ENCODE peak calls at places on chromosomes 12 and 14, in five cellular contexts. C, F, I, L and G are unnamed samples.
A peak's percentile ranks its signal among the peaks of the same experiment; 100 is the strongest.

GRCh38 chr14:24605435-24606190 is 3.9 kb downstream of the GZMH start:
- DNase-seq in C (no peak), L (peak; percentile 88), I (peak; percentile 60), F (peak; percentile 5), G (peak; percentile 15)

GRCh38 chr12:66751432-66752113 is 72.7 kb upstream of the GRIP1 start:
- DNase-seq in C (no peak), F (no peak), I (no peak), L (no peak), G (no peak)

GRCh38 chr12:49974231-49974675 is 1.5 kb downstream of the AQP6 start:
- DNase-seq in I (no peak), C (no peak), L (no peak), F (no peak), G (peak; percentile 87)

GRCh38 chr14:44369401-44370123 is 137.5 kb downstream of the FSCB start:
- DNase-seq in L (peak; percentile 60), I (no peak), F (no peak), C (no peak), G (no peak)

GRCh38 chr14:65103150-65103760 is 938 bp upstream of the MAX start:
- DNase-seq in I (no peak), F (peak; percentile 74), L (peak; percentile 82), C (peak; percentile 28), G (no peak)

GRCh38 chr12:107551434-107551833 is 134.2 kb upstream of the PWP1 start:
- DNase-seq in I (no peak), L (no peak), C (no peak), F (no peak), G (no peak)

GRCh38 chr12:40192704-40193255 is 32.0 kb upstream of the LRRK2 start:
- DNase-seq in L (no peak), I (no peak), F (no peak), C (no peak), G (no peak)

GRCh38 chr12:120944645-120945217 is 33.6 kb upstream of the HNF1A start:
- DNase-seq in L (peak; percentile 78), C (peak; percentile 10), I (peak; percentile 70), F (peak; percentile 62), G (peak; percentile 52)

GRCh38 chr12:107318804-107319535 is 225.6 kb upstream of the CRY1 start:
- DNase-seq in F (no peak), I (peak; percentile 5), L (no peak), C (no peak), G (no peak)

GRCh38 chr12:112066566-112066965 is 42.0 kb downstream of the NAA25 start:
- DNase-seq in F (no peak), C (no peak), L (no peak), I (no peak), G (no peak)

GRCh38 chr14:45253754-45254300 is 825 bp upstream of the MIS18BP1 start:
- DNase-seq in I (no peak), F (no peak), L (no peak), C (no peak), G (peak; percentile 16)

GRCh38 chr12:18859400-18859799 is 121.5 kb downstream of the CAPZA3 start:
- DNase-seq in F (no peak), I (no peak), L (no peak), C (no peak), G (no peak)

GRCh38 chr12:96091833-96092232 is 56.4 kb upstream of the LTA4H start:
- DNase-seq in C (no peak), F (no peak), I (no peak), L (peak; percentile 52), G (no peak)

GRCh38 chr14:33194551-33194950 is 255.9 kb downstream of the NPAS3 start:
- DNase-seq in L (peak; percentile 43), I (no peak), C (no peak), F (no peak), G (no peak)

GRCh38 chr12:58443273-58443980 is 476.9 kb downstream of the LRIG3 start:
- DNase-seq in L (peak; percentile 74), I (no peak), F (no peak), C (no peak), G (no peak)

GRCh38 chr12:50102648-50103309 is 1.0 kb upstream of the GPD1 start:
- DNase-seq in L (peak; percentile 60), C (no peak), F (no peak), I (no peak), G (no peak)

GRCh38 chr12:99063182-99063581 is 418.1 kb downstream of the APAF1 start:
- DNase-seq in I (no peak), F (no peak), C (no peak), L (no peak), G (no peak)

GRCh38 chr12:131621701-131622421 is 89.0 kb upstream of the SFSWAP start:
- DNase-seq in I (no peak), F (no peak), C (no peak), L (no peak), G (no peak)

GRCh38 chr12:107402041-107403022 is 283.3 kb upstream of the PWP1 start:
- DNase-seq in F (peak; percentile 54), I (peak; percentile 54), L (peak; percentile 84), C (no peak), G (peak; percentile 15)

GRCh38 chr12:52082988-52083637 is 3.6 kb downstream of the SMIM41 start:
- DNase-seq in C (no peak), L (peak; percentile 84), I (peak; percentile 45), F (peak; percentile 81), G (peak; percentile 88)

GRCh38 chr14:93987376-93987775 is 9.7 kb upstream of the CCDC197 start:
- DNase-seq in L (no peak), C (no peak), I (no peak), F (no peak), G (no peak)

GRCh38 chr14:95235767-95236166 is 78.4 kb upstream of the DICER1 start:
- DNase-seq in L (no peak), I (no peak), F (no peak), C (no peak), G (no peak)

GRCh38 chr12:115623764-115624334 is 653.6 kb downstream of the MED13L start:
- DNase-seq in F (no peak), I (no peak), L (no peak), C (no peak), G (no peak)

GRCh38 chr12:68042212-68042699 is 53.0 kb downstream of the IFNG-AS1 start:
- DNase-seq in F (no peak), L (peak; percentile 44), C (no peak), I (peak; percentile 30), G (no peak)

GRCh38 chr14:83975435-83976222 is 1554.3 kb upstream of the FLRT2 start:
- DNase-seq in C (no peak), L (no peak), F (peak; percentile 39), I (no peak), G (no peak)

GRCh38 chr14:91307046-91307445 is 62.5 kb upstream of the GPR68 start:
- DNase-seq in C (no peak), L (no peak), F (no peak), I (no peak), G (no peak)

GRCh38 chr14:50766338-50766886 is 64.5 kb downstream of the NIN start:
- DNase-seq in C (no peak), F (peak; percentile 76), L (no peak), I (no peak), G (peak; percentile 22)

GRCh38 chr14:91211017-91211416 is 33.5 kb downstream of the GPR68 start:
- DNase-seq in C (no peak), I (no peak), F (no peak), L (no peak), G (no peak)

GRCh38 chr14:70422538-70422937 is 5.6 kb upstream of the SYNJ2BP start:
- DNase-seq in F (no peak), L (no peak), I (no peak), C (no peak), G (no peak)

GRCh38 chr14:66483322-66483721 is 2.8 kb upstream of the CCDC196 start:
- DNase-seq in I (no peak), L (no peak), C (no peak), F (no peak), G (no peak)

GRCh38 chr12:54603173-54603814 is 14.8 kb upstream of the PPP1R1A start:
- DNase-seq in I (peak; percentile 48), L (peak; percentile 91), C (peak; percentile 55), F (peak; percentile 78), G (peak; percentile 71)

GRCh38 chr12:43957732-43958131 is 121.9 kb downstream of the TMEM117 start:
- DNase-seq in F (peak; percentile 12), L (peak; percentile 77), I (no peak), C (peak; percentile 42), G (peak; percentile 42)

GRCh38 chr14:33363687-33364086 is 425.0 kb downstream of the NPAS3 start:
- DNase-seq in C (no peak), F (no peak), I (no peak), L (no peak), G (no peak)